ENCODE peak calls at places on chromosomes 4 and X, in seven cellular contexts. One of them, this sample, is unnamed.

GRCh38 chr4:37324526-37324925 is 80.0 kb downstream of the NWD2 start:
- DNase-seq in activated T-helper 1 cell treated with anti-CD3 and anti-CD28 coated beads, Interleukin-12 subunit alpha, Interleukin-12 subunit beta, Interleukin-2, Interleukin-4 antibody, amounts not matched to agents 30 ng/mL and 10 ng/mL and 1 ng/mL, durations not matched to agents 14 hours and 24 hours and 36 hours: no peak
- DNase-seq in mesendoderm: no peak
- DNase-seq in left kidney: no peak
- DNase-seq in dermis microvascular lymphatic vessel endothelial cell: no peak
- DNase-seq in ascending aorta: no peak
- DNase-seq in NCI-H345: peak; percentile 27
- DNase-seq in this sample: no peak

GRCh38 chrX:69082753-69083150 is 82.5 kb downstream of the PJA1 start:
- DNase-seq in activated T-helper 1 cell treated with anti-CD3 and anti-CD28 coated beads, Interleukin-12 subunit alpha, Interleukin-12 subunit beta, Interleukin-2, Interleukin-4 antibody, amounts not matched to agents 30 ng/mL and 10 ng/mL and 1 ng/mL, durations not matched to agents 14 hours and 24 hours and 36 hours: no peak
- DNase-seq in mesendoderm: no peak
- DNase-seq in left kidney: no peak
- DNase-seq in dermis microvascular lymphatic vessel endothelial cell: no peak
- DNase-seq in ascending aorta: no peak
- DNase-seq in NCI-H345: no peak
- DNase-seq in this sample: no peak

GRCh38 chrX:138885886-138886285 is 174.4 kb upstream of the FGF13 start:
- DNase-seq in activated T-helper 1 cell treated with anti-CD3 and anti-CD28 coated beads, Interleukin-12 subunit alpha, Interleukin-12 subunit beta, Interleukin-2, Interleukin-4 antibody, amounts not matched to agents 30 ng/mL and 10 ng/mL and 1 ng/mL, durations not matched to agents 14 hours and 24 hours and 36 hours: no peak
- DNase-seq in mesendoderm: no peak
- DNase-seq in left kidney: no peak
- DNase-seq in dermis microvascular lymphatic vessel endothelial cell: peak; percentile 44
- DNase-seq in ascending aorta: no peak
- DNase-seq in NCI-H345: no peak
- DNase-seq in this sample: no peak

GRCh38 chr4:87121332-87122065 is 98.9 kb downstream of the KLHL8 start:
- DNase-seq in activated T-helper 1 cell treated with anti-CD3 and anti-CD28 coated beads, Interleukin-12 subunit alpha, Interleukin-12 subunit beta, Interleukin-2, Interleukin-4 antibody, amounts not matched to agents 30 ng/mL and 10 ng/mL and 1 ng/mL, durations not matched to agents 14 hours and 24 hours and 36 hours: no peak
- DNase-seq in mesendoderm: no peak
- DNase-seq in left kidney: no peak
- DNase-seq in dermis microvascular lymphatic vessel endothelial cell: no peak
- DNase-seq in ascending aorta: no peak
- DNase-seq in NCI-H345: no peak
- DNase-seq in this sample: no peak

GRCh38 chr4:40205259-40206198 is 8.7 kb downstream of the RHOH start:
- DNase-seq in activated T-helper 1 cell treated with anti-CD3 and anti-CD28 coated beads, Interleukin-12 subunit alpha, Interleukin-12 subunit beta, Interleukin-2, Interleukin-4 antibody, amounts not matched to agents 30 ng/mL and 10 ng/mL and 1 ng/mL, durations not matched to agents 14 hours and 24 hours and 36 hours: no peak
- DNase-seq in mesendoderm: peak; percentile 24
- DNase-seq in left kidney: no peak
- DNase-seq in dermis microvascular lymphatic vessel endothelial cell: no peak
- DNase-seq in ascending aorta: no peak
- DNase-seq in NCI-H345: no peak
- DNase-seq in this sample: no peak

GRCh38 chr4:26075588-26075987 is 161.6 kb downstream of the SMIM20 start:
- DNase-seq in activated T-helper 1 cell treated with anti-CD3 and anti-CD28 coated beads, Interleukin-12 subunit alpha, Interleukin-12 subunit beta, Interleukin-2, Interleukin-4 antibody, amounts not matched to agents 30 ng/mL and 10 ng/mL and 1 ng/mL, durations not matched to agents 14 hours and 24 hours and 36 hours: no peak
- DNase-seq in mesendoderm: no peak
- DNase-seq in left kidney: no peak
- DNase-seq in dermis microvascular lymphatic vessel endothelial cell: no peak
- DNase-seq in ascending aorta: no peak
- DNase-seq in NCI-H345: no peak
- DNase-seq in this sample: no peak

GRCh38 chr4:7160439-7160838 is 31.9 kb upstream of the SORCS2 start:
- DNase-seq in activated T-helper 1 cell treated with anti-CD3 and anti-CD28 coated beads, Interleukin-12 subunit alpha, Interleukin-12 subunit beta, Interleukin-2, Interleukin-4 antibody, amounts not matched to agents 30 ng/mL and 10 ng/mL and 1 ng/mL, durations not matched to agents 14 hours and 24 hours and 36 hours: no peak
- DNase-seq in mesendoderm: no peak
- DNase-seq in left kidney: no peak
- DNase-seq in dermis microvascular lymphatic vessel endothelial cell: no peak
- DNase-seq in ascending aorta: no peak
- DNase-seq in NCI-H345: no peak
- DNase-seq in this sample: no peak

GRCh38 chr4:602559-602942 is 22.8 kb upstream of the PDE6B start:
- DNase-seq in activated T-helper 1 cell treated with anti-CD3 and anti-CD28 coated beads, Interleukin-12 subunit alpha, Interleukin-12 subunit beta, Interleukin-2, Interleukin-4 antibody, amounts not matched to agents 30 ng/mL and 10 ng/mL and 1 ng/mL, durations not matched to agents 14 hours and 24 hours and 36 hours: peak; percentile 23
- DNase-seq in mesendoderm: peak; percentile 83
- DNase-seq in left kidney: peak; percentile 91
- DNase-seq in dermis microvascular lymphatic vessel endothelial cell: peak; percentile 23
- DNase-seq in ascending aorta: no peak
- DNase-seq in NCI-H345: peak; percentile 53
- DNase-seq in this sample: no peak

GRCh38 chrX:1442724-1443367 is 9.9 kb downstream of the ASMTL start:
- DNase-seq in activated T-helper 1 cell treated with anti-CD3 and anti-CD28 coated beads, Interleukin-12 subunit alpha, Interleukin-12 subunit beta, Interleukin-2, Interleukin-4 antibody, amounts not matched to agents 30 ng/mL and 10 ng/mL and 1 ng/mL, durations not matched to agents 14 hours and 24 hours and 36 hours: no peak
- DNase-seq in mesendoderm: no peak
- DNase-seq in left kidney: no peak
- DNase-seq in dermis microvascular lymphatic vessel endothelial cell: no peak
- DNase-seq in ascending aorta: no peak
- DNase-seq in NCI-H345: no peak
- DNase-seq in this sample: no peak

GRCh38 chr4:119834901-119835300 is 206.3 kb upstream of the PDE5A start:
- DNase-seq in activated T-helper 1 cell treated with anti-CD3 and anti-CD28 coated beads, Interleukin-12 subunit alpha, Interleukin-12 subunit beta, Interleukin-2, Interleukin-4 antibody, amounts not matched to agents 30 ng/mL and 10 ng/mL and 1 ng/mL, durations not matched to agents 14 hours and 24 hours and 36 hours: no peak
- DNase-seq in mesendoderm: no peak
- DNase-seq in left kidney: peak; percentile 5
- DNase-seq in dermis microvascular lymphatic vessel endothelial cell: no peak
- DNase-seq in ascending aorta: no peak
- DNase-seq in NCI-H345: no peak
- DNase-seq in this sample: no peak

GRCh38 chrX:150361070-150361776 is 1.9 kb upstream of the MAMLD1 start:
- DNase-seq in activated T-helper 1 cell treated with anti-CD3 and anti-CD28 coated beads, Interleukin-12 subunit alpha, Interleukin-12 subunit beta, Interleukin-2, Interleukin-4 antibody, amounts not matched to agents 30 ng/mL and 10 ng/mL and 1 ng/mL, durations not matched to agents 14 hours and 24 hours and 36 hours: peak; percentile 25
- DNase-seq in mesendoderm: peak; percentile 79
- DNase-seq in left kidney: peak; percentile 38
- DNase-seq in dermis microvascular lymphatic vessel endothelial cell: no peak
- DNase-seq in ascending aorta: no peak
- DNase-seq in NCI-H345: no peak
- DNase-seq in this sample: no peak

GRCh38 chr4:1360423-1361283 is 13.6 kb downstream of the UVSSA start:
- DNase-seq in activated T-helper 1 cell treated with anti-CD3 and anti-CD28 coated beads, Interleukin-12 subunit alpha, Interleukin-12 subunit beta, Interleukin-2, Interleukin-4 antibody, amounts not matched to agents 30 ng/mL and 10 ng/mL and 1 ng/mL, durations not matched to agents 14 hours and 24 hours and 36 hours: no peak
- DNase-seq in mesendoderm: no peak
- DNase-seq in left kidney: peak; percentile 25
- DNase-seq in dermis microvascular lymphatic vessel endothelial cell: no peak
- DNase-seq in ascending aorta: no peak
- DNase-seq in NCI-H345: no peak
- DNase-seq in this sample: no peak

GRCh38 chr4:26001413-26001812 is 87.4 kb downstream of the SMIM20 start:
- DNase-seq in activated T-helper 1 cell treated with anti-CD3 and anti-CD28 coated beads, Interleukin-12 subunit alpha, Interleukin-12 subunit beta, Interleukin-2, Interleukin-4 antibody, amounts not matched to agents 30 ng/mL and 10 ng/mL and 1 ng/mL, durations not matched to agents 14 hours and 24 hours and 36 hours: no peak
- DNase-seq in mesendoderm: no peak
- DNase-seq in left kidney: no peak
- DNase-seq in dermis microvascular lymphatic vessel endothelial cell: no peak
- DNase-seq in ascending aorta: no peak
- DNase-seq in NCI-H345: no peak
- DNase-seq in this sample: no peak

GRCh38 chr4:23001478-23001877 is 308.7 kb downstream of the GBA3 start:
- DNase-seq in activated T-helper 1 cell treated with anti-CD3 and anti-CD28 coated beads, Interleukin-12 subunit alpha, Interleukin-12 subunit beta, Interleukin-2, Interleukin-4 antibody, amounts not matched to agents 30 ng/mL and 10 ng/mL and 1 ng/mL, durations not matched to agents 14 hours and 24 hours and 36 hours: no peak
- DNase-seq in mesendoderm: no peak
- DNase-seq in left kidney: no peak
- DNase-seq in dermis microvascular lymphatic vessel endothelial cell: no peak
- DNase-seq in ascending aorta: no peak
- DNase-seq in NCI-H345: no peak
- DNase-seq in this sample: no peak

GRCh38 chr4:1466034-1466960 is 60.1 kb upstream of the NKX1-1 start:
- DNase-seq in activated T-helper 1 cell treated with anti-CD3 and anti-CD28 coated beads, Interleukin-12 subunit alpha, Interleukin-12 subunit beta, Interleukin-2, Interleukin-4 antibody, amounts not matched to agents 30 ng/mL and 10 ng/mL and 1 ng/mL, durations not matched to agents 14 hours and 24 hours and 36 hours: no peak
- DNase-seq in mesendoderm: no peak
- DNase-seq in left kidney: peak; percentile 43
- DNase-seq in dermis microvascular lymphatic vessel endothelial cell: no peak
- DNase-seq in ascending aorta: no peak
- DNase-seq in NCI-H345: no peak
- DNase-seq in this sample: no peak

GRCh38 chr4:95508421-95508820 is 40.4 kb downstream of the UNC5C start:
- DNase-seq in activated T-helper 1 cell treated with anti-CD3 and anti-CD28 coated beads, Interleukin-12 subunit alpha, Interleukin-12 subunit beta, Interleukin-2, Interleukin-4 antibody, amounts not matched to agents 30 ng/mL and 10 ng/mL and 1 ng/mL, durations not matched to agents 14 hours and 24 hours and 36 hours: no peak
- DNase-seq in mesendoderm: no peak
- DNase-seq in left kidney: no peak
- DNase-seq in dermis microvascular lymphatic vessel endothelial cell: no peak
- DNase-seq in ascending aorta: no peak
- DNase-seq in NCI-H345: no peak
- DNase-seq in this sample: no peak

GRCh38 chrX:147917700-147918694 is 6.3 kb downstream of the FMR1 start:
- DNase-seq in activated T-helper 1 cell treated with anti-CD3 and anti-CD28 coated beads, Interleukin-12 subunit alpha, Interleukin-12 subunit beta, Interleukin-2, Interleukin-4 antibody, amounts not matched to agents 30 ng/mL and 10 ng/mL and 1 ng/mL, durations not matched to agents 14 hours and 24 hours and 36 hours: no peak
- DNase-seq in mesendoderm: no peak
- DNase-seq in left kidney: no peak
- DNase-seq in dermis microvascular lymphatic vessel endothelial cell: peak; percentile 23
- DNase-seq in ascending aorta: no peak
- DNase-seq in NCI-H345: no peak
- DNase-seq in this sample: no peak

GRCh38 chr4:118967393-118967792 is 78.7 kb downstream of the SYNPO2 start:
- DNase-seq in activated T-helper 1 cell treated with anti-CD3 and anti-CD28 coated beads, Interleukin-12 subunit alpha, Interleukin-12 subunit beta, Interleukin-2, Interleukin-4 antibody, amounts not matched to agents 30 ng/mL and 10 ng/mL and 1 ng/mL, durations not matched to agents 14 hours and 24 hours and 36 hours: no peak
- DNase-seq in mesendoderm: no peak
- DNase-seq in left kidney: no peak
- DNase-seq in dermis microvascular lymphatic vessel endothelial cell: no peak
- DNase-seq in ascending aorta: no peak
- DNase-seq in NCI-H345: no peak
- DNase-seq in this sample: no peak

GRCh38 chr4:30836231-30836630 is 116.1 kb downstream of the PCDH7 start:
- DNase-seq in activated T-helper 1 cell treated with anti-CD3 and anti-CD28 coated beads, Interleukin-12 subunit alpha, Interleukin-12 subunit beta, Interleukin-2, Interleukin-4 antibody, amounts not matched to agents 30 ng/mL and 10 ng/mL and 1 ng/mL, durations not matched to agents 14 hours and 24 hours and 36 hours: no peak
- DNase-seq in mesendoderm: no peak
- DNase-seq in left kidney: no peak
- DNase-seq in dermis microvascular lymphatic vessel endothelial cell: no peak
- DNase-seq in ascending aorta: no peak
- DNase-seq in NCI-H345: no peak
- DNase-seq in this sample: no peak

GRCh38 chrX:133658244-133658911 is 243.1 kb upstream of the GPC4 start:
- DNase-seq in activated T-helper 1 cell treated with anti-CD3 and anti-CD28 coated beads, Interleukin-12 subunit alpha, Interleukin-12 subunit beta, Interleukin-2, Interleukin-4 antibody, amounts not matched to agents 30 ng/mL and 10 ng/mL and 1 ng/mL, durations not matched to agents 14 hours and 24 hours and 36 hours: no peak
- DNase-seq in mesendoderm: no peak
- DNase-seq in left kidney: no peak
- DNase-seq in dermis microvascular lymphatic vessel endothelial cell: no peak
- DNase-seq in ascending aorta: no peak
- DNase-seq in NCI-H345: no peak
- DNase-seq in this sample: no peak

GRCh38 chrX:130079824-130080406 is 30.4 kb downstream of the ELF4 start:
- DNase-seq in activated T-helper 1 cell treated with anti-CD3 and anti-CD28 coated beads, Interleukin-12 subunit alpha, Interleukin-12 subunit beta, Interleukin-2, Interleukin-4 antibody, amounts not matched to agents 30 ng/mL and 10 ng/mL and 1 ng/mL, durations not matched to agents 14 hours and 24 hours and 36 hours: peak; percentile 19
- DNase-seq in mesendoderm: peak; percentile 70
- DNase-seq in left kidney: peak; percentile 84
- DNase-seq in dermis microvascular lymphatic vessel endothelial cell: peak; percentile 59
- DNase-seq in ascending aorta: no peak
- DNase-seq in NCI-H345: peak; percentile 67
- DNase-seq in this sample: no peak

GRCh38 chr4:161817822-161818412 is 345.9 kb downstream of the FSTL5 start:
- DNase-seq in activated T-helper 1 cell treated with anti-CD3 and anti-CD28 coated beads, Interleukin-12 subunit alpha, Interleukin-12 subunit beta, Interleukin-2, Interleukin-4 antibody, amounts not matched to agents 30 ng/mL and 10 ng/mL and 1 ng/mL, durations not matched to agents 14 hours and 24 hours and 36 hours: no peak
- DNase-seq in mesendoderm: no peak
- DNase-seq in left kidney: no peak
- DNase-seq in dermis microvascular lymphatic vessel endothelial cell: no peak
- DNase-seq in ascending aorta: no peak
- DNase-seq in NCI-H345: no peak
- DNase-seq in this sample: no peak

GRCh38 chrX:100872161-100872560 is 2.0 kb downstream of the NOX1 start:
- DNase-seq in activated T-helper 1 cell treated with anti-CD3 and anti-CD28 coated beads, Interleukin-12 subunit alpha, Interleukin-12 subunit beta, Interleukin-2, Interleukin-4 antibody, amounts not matched to agents 30 ng/mL and 10 ng/mL and 1 ng/mL, durations not matched to agents 14 hours and 24 hours and 36 hours: no peak
- DNase-seq in mesendoderm: no peak
- DNase-seq in left kidney: no peak
- DNase-seq in dermis microvascular lymphatic vessel endothelial cell: no peak
- DNase-seq in ascending aorta: no peak
- DNase-seq in NCI-H345: no peak
- DNase-seq in this sample: no peak

GRCh38 chr4:55927776-55928437 is 20.8 kb upstream of the CEP135 start:
- DNase-seq in activated T-helper 1 cell treated with anti-CD3 and anti-CD28 coated beads, Interleukin-12 subunit alpha, Interleukin-12 subunit beta, Interleukin-2, Interleukin-4 antibody, amounts not matched to agents 30 ng/mL and 10 ng/mL and 1 ng/mL, durations not matched to agents 14 hours and 24 hours and 36 hours: no peak
- DNase-seq in mesendoderm: no peak
- DNase-seq in left kidney: no peak
- DNase-seq in dermis microvascular lymphatic vessel endothelial cell: no peak
- DNase-seq in ascending aorta: no peak
- DNase-seq in NCI-H345: no peak
- DNase-seq in this sample: no peak

GRCh38 chr4:113919611-113920010 is 59.8 kb downstream of the ARSJ start:
- DNase-seq in activated T-helper 1 cell treated with anti-CD3 and anti-CD28 coated beads, Interleukin-12 subunit alpha, Interleukin-12 subunit beta, Interleukin-2, Interleukin-4 antibody, amounts not matched to agents 30 ng/mL and 10 ng/mL and 1 ng/mL, durations not matched to agents 14 hours and 24 hours and 36 hours: no peak
- DNase-seq in mesendoderm: peak; percentile 26
- DNase-seq in left kidney: no peak
- DNase-seq in dermis microvascular lymphatic vessel endothelial cell: no peak
- DNase-seq in ascending aorta: no peak
- DNase-seq in NCI-H345: no peak
- DNase-seq in this sample: no peak

GRCh38 chr4:173522160-173522873 is 7.7 kb downstream of the HAND2 start:
- DNase-seq in activated T-helper 1 cell treated with anti-CD3 and anti-CD28 coated beads, Interleukin-12 subunit alpha, Interleukin-12 subunit beta, Interleukin-2, Interleukin-4 antibody, amounts not matched to agents 30 ng/mL and 10 ng/mL and 1 ng/mL, durations not matched to agents 14 hours and 24 hours and 36 hours: no peak
- DNase-seq in mesendoderm: peak; percentile 80
- DNase-seq in left kidney: peak; percentile 82
- DNase-seq in dermis microvascular lymphatic vessel endothelial cell: no peak
- DNase-seq in ascending aorta: no peak
- DNase-seq in NCI-H345: peak; percentile 10
- DNase-seq in this sample: peak; percentile 18

GRCh38 chr4:68570122-68570507 is 6.0 kb downstream of the UGT2B17 start:
- DNase-seq in activated T-helper 1 cell treated with anti-CD3 and anti-CD28 coated beads, Interleukin-12 subunit alpha, Interleukin-12 subunit beta, Interleukin-2, Interleukin-4 antibody, amounts not matched to agents 30 ng/mL and 10 ng/mL and 1 ng/mL, durations not matched to agents 14 hours and 24 hours and 36 hours: no peak
- DNase-seq in mesendoderm: no peak
- DNase-seq in left kidney: no peak
- DNase-seq in dermis microvascular lymphatic vessel endothelial cell: no peak
- DNase-seq in ascending aorta: no peak
- DNase-seq in NCI-H345: no peak
- DNase-seq in this sample: no peak

GRCh38 chrX:42495139-42495538 is 282.8 kb downstream of the PPP1R2C start:
- DNase-seq in activated T-helper 1 cell treated with anti-CD3 and anti-CD28 coated beads, Interleukin-12 subunit alpha, Interleukin-12 subunit beta, Interleukin-2, Interleukin-4 antibody, amounts not matched to agents 30 ng/mL and 10 ng/mL and 1 ng/mL, durations not matched to agents 14 hours and 24 hours and 36 hours: no peak
- DNase-seq in mesendoderm: no peak
- DNase-seq in left kidney: no peak
- DNase-seq in dermis microvascular lymphatic vessel endothelial cell: no peak
- DNase-seq in ascending aorta: no peak
- DNase-seq in NCI-H345: peak; percentile 70
- DNase-seq in this sample: no peak

GRCh38 chrX:120477453-120477852 is 8.4 kb upstream of the LAMP2 start:
- DNase-seq in activated T-helper 1 cell treated with anti-CD3 and anti-CD28 coated beads, Interleukin-12 subunit alpha, Interleukin-12 subunit beta, Interleukin-2, Interleukin-4 antibody, amounts not matched to agents 30 ng/mL and 10 ng/mL and 1 ng/mL, durations not matched to agents 14 hours and 24 hours and 36 hours: no peak
- DNase-seq in mesendoderm: no peak
- DNase-seq in left kidney: no peak
- DNase-seq in dermis microvascular lymphatic vessel endothelial cell: no peak
- DNase-seq in ascending aorta: no peak
- DNase-seq in NCI-H345: no peak
- DNase-seq in this sample: no peak

GRCh38 chrX:122582280-122582679 is 601.8 kb upstream of the GRIA3 start:
- DNase-seq in activated T-helper 1 cell treated with anti-CD3 and anti-CD28 coated beads, Interleukin-12 subunit alpha, Interleukin-12 subunit beta, Interleukin-2, Interleukin-4 antibody, amounts not matched to agents 30 ng/mL and 10 ng/mL and 1 ng/mL, durations not matched to agents 14 hours and 24 hours and 36 hours: no peak
- DNase-seq in mesendoderm: no peak
- DNase-seq in left kidney: no peak
- DNase-seq in dermis microvascular lymphatic vessel endothelial cell: no peak
- DNase-seq in ascending aorta: no peak
- DNase-seq in NCI-H345: no peak
- DNase-seq in this sample: no peak

GRCh38 chr4:109947457-109947856 is 34.8 kb downstream of the EGF start:
- DNase-seq in activated T-helper 1 cell treated with anti-CD3 and anti-CD28 coated beads, Interleukin-12 subunit alpha, Interleukin-12 subunit beta, Interleukin-2, Interleukin-4 antibody, amounts not matched to agents 30 ng/mL and 10 ng/mL and 1 ng/mL, durations not matched to agents 14 hours and 24 hours and 36 hours: no peak
- DNase-seq in mesendoderm: no peak
- DNase-seq in left kidney: no peak
- DNase-seq in dermis microvascular lymphatic vessel endothelial cell: no peak
- DNase-seq in ascending aorta: no peak
- DNase-seq in NCI-H345: no peak
- DNase-seq in this sample: no peak

GRCh38 chr4:112704991-112705845 is 68.3 kb downstream of the LARP7 start:
- DNase-seq in activated T-helper 1 cell treated with anti-CD3 and anti-CD28 coated beads, Interleukin-12 subunit alpha, Interleukin-12 subunit beta, Interleukin-2, Interleukin-4 antibody, amounts not matched to agents 30 ng/mL and 10 ng/mL and 1 ng/mL, durations not matched to agents 14 hours and 24 hours and 36 hours: no peak
- DNase-seq in mesendoderm: peak; percentile 64
- DNase-seq in left kidney: peak; percentile 89
- DNase-seq in dermis microvascular lymphatic vessel endothelial cell: peak; percentile 3
- DNase-seq in ascending aorta: no peak
- DNase-seq in NCI-H345: peak; percentile 35
- DNase-seq in this sample: no peak

GRCh38 chr4:71518283-71518989 is 179.6 kb downstream of the SLC4A4 start:
- DNase-seq in activated T-helper 1 cell treated with anti-CD3 and anti-CD28 coated beads, Interleukin-12 subunit alpha, Interleukin-12 subunit beta, Interleukin-2, Interleukin-4 antibody, amounts not matched to agents 30 ng/mL and 10 ng/mL and 1 ng/mL, durations not matched to agents 14 hours and 24 hours and 36 hours: no peak
- DNase-seq in mesendoderm: no peak
- DNase-seq in left kidney: no peak
- DNase-seq in dermis microvascular lymphatic vessel endothelial cell: no peak
- DNase-seq in ascending aorta: no peak
- DNase-seq in NCI-H345: no peak
- DNase-seq in this sample: no peak

GRCh38 chr4:141132689-141133145 is 552 bp downstream of the RNF150 start:
- DNase-seq in activated T-helper 1 cell treated with anti-CD3 and anti-CD28 coated beads, Interleukin-12 subunit alpha, Interleukin-12 subunit beta, Interleukin-2, Interleukin-4 antibody, amounts not matched to agents 30 ng/mL and 10 ng/mL and 1 ng/mL, durations not matched to agents 14 hours and 24 hours and 36 hours: no peak
- DNase-seq in mesendoderm: peak; percentile 54
- DNase-seq in left kidney: peak; percentile 84
- DNase-seq in dermis microvascular lymphatic vessel endothelial cell: no peak
- DNase-seq in ascending aorta: no peak
- DNase-seq in NCI-H345: peak; percentile 27
- DNase-seq in this sample: no peak

GRCh38 chrX:47047989-47048388 is 30.3 kb upstream of the RGN start:
- DNase-seq in activated T-helper 1 cell treated with anti-CD3 and anti-CD28 coated beads, Interleukin-12 subunit alpha, Interleukin-12 subunit beta, Interleukin-2, Interleukin-4 antibody, amounts not matched to agents 30 ng/mL and 10 ng/mL and 1 ng/mL, durations not matched to agents 14 hours and 24 hours and 36 hours: no peak
- DNase-seq in mesendoderm: peak; percentile 87
- DNase-seq in left kidney: no peak
- DNase-seq in dermis microvascular lymphatic vessel endothelial cell: no peak
- DNase-seq in ascending aorta: no peak
- DNase-seq in NCI-H345: no peak
- DNase-seq in this sample: no peak

GRCh38 chr4:139769355-139769754 is 103.7 kb downstream of the MGST2 start:
- DNase-seq in activated T-helper 1 cell treated with anti-CD3 and anti-CD28 coated beads, Interleukin-12 subunit alpha, Interleukin-12 subunit beta, Interleukin-2, Interleukin-4 antibody, amounts not matched to agents 30 ng/mL and 10 ng/mL and 1 ng/mL, durations not matched to agents 14 hours and 24 hours and 36 hours: no peak
- DNase-seq in mesendoderm: no peak
- DNase-seq in left kidney: no peak
- DNase-seq in dermis microvascular lymphatic vessel endothelial cell: no peak
- DNase-seq in ascending aorta: no peak
- DNase-seq in NCI-H345: no peak
- DNase-seq in this sample: no peak

GRCh38 chr4:123555500-123556273 is 159.1 kb downstream of the SPRY1 start:
- DNase-seq in activated T-helper 1 cell treated with anti-CD3 and anti-CD28 coated beads, Interleukin-12 subunit alpha, Interleukin-12 subunit beta, Interleukin-2, Interleukin-4 antibody, amounts not matched to agents 30 ng/mL and 10 ng/mL and 1 ng/mL, durations not matched to agents 14 hours and 24 hours and 36 hours: no peak
- DNase-seq in mesendoderm: peak; percentile 23
- DNase-seq in left kidney: peak; percentile 89
- DNase-seq in dermis microvascular lymphatic vessel endothelial cell: peak; percentile 83
- DNase-seq in ascending aorta: peak; percentile 21
- DNase-seq in NCI-H345: no peak
- DNase-seq in this sample: peak; percentile 91

GRCh38 chrX:134631404-134632346 is 26.6 kb downstream of the PLAC1 start:
- DNase-seq in activated T-helper 1 cell treated with anti-CD3 and anti-CD28 coated beads, Interleukin-12 subunit alpha, Interleukin-12 subunit beta, Interleukin-2, Interleukin-4 antibody, amounts not matched to agents 30 ng/mL and 10 ng/mL and 1 ng/mL, durations not matched to agents 14 hours and 24 hours and 36 hours: no peak
- DNase-seq in mesendoderm: no peak
- DNase-seq in left kidney: peak; percentile 23
- DNase-seq in dermis microvascular lymphatic vessel endothelial cell: no peak
- DNase-seq in ascending aorta: no peak
- DNase-seq in NCI-H345: peak; percentile 13
- DNase-seq in this sample: no peak

This sample was measured in brain pericyte.